ENCODE peak calls at places on chromosome 11, in nine cellular contexts. Q is cardiac muscle cell, H is thoracic aorta, M is hepatocyte, I is left ventricle myocardium inferior, O is neural progenitor cell, T is psoas muscle, E is fibroblast of lung, B is PC-3. S is an unnamed sample.

GRCh38 chr11:1783725-1784529 is 20.2 kb upstream of the CTSD start:
- DNase-seq in Q (no peak), H (no peak), M (no peak), I (no peak), O (no peak), T (no peak), E (no peak), B (no peak), S (no peak)

GRCh38 chr11:12175694-12176241 is 65.4 kb downstream of the MICAL2 start:
- DNase-seq in Q (no peak), H (no peak), M (peak), I (no peak), O (no peak), T (no peak), E (peak), B (peak), S (peak)

GRCh38 chr11:131906963-131907362 is 536.5 kb downstream of the NTM start:
- DNase-seq in Q (no peak), H (no peak), M (no peak), I (no peak), O (no peak), T (no peak), E (no peak), B (no peak), S (no peak)

GRCh38 chr11:12386745-12387144 is 9.4 kb downstream of the PARVA start:
- DNase-seq in Q (no peak), H (no peak), M (no peak), I (no peak), O (no peak), T (no peak), E (no peak), B (no peak), S (no peak)

GRCh38 chr11:64831411-64831891 is 13.0 kb downstream of the CDC42BPG start:
- DNase-seq in Q (no peak), H (no peak), M (no peak), I (no peak), O (no peak), T (no peak), E (no peak), B (no peak), S (no peak)

GRCh38 chr11:4072668-4073285 is 21.8 kb upstream of the RRM1 start:
- DNase-seq in Q (peak), H (no peak), M (peak), I (no peak), O (peak), T (no peak), E (peak), B (peak), S (no peak)

GRCh38 chr11:118398797-118399564 is 2.4 kb upstream of the ATP5MG start:
- DNase-seq in Q (no peak), H (no peak), M (no peak), I (no peak), O (no peak), T (no peak), E (no peak), B (no peak), S (no peak)

GRCh38 chr11:17405232-17406005 is 17.0 kb upstream of the KCNJ11 start:
- DNase-seq in Q (peak), H (peak), M (peak), I (peak), O (peak), T (peak), E (peak), B (peak), S (peak)

GRCh38 chr11:80383655-80384054 is 942.8 kb upstream of the TENM4 start:
- DNase-seq in Q (peak), H (no peak), M (peak), I (no peak), O (peak), T (no peak), E (no peak), B (no peak), S (no peak)

GRCh38 chr11:123163621-123164020 is 31.4 kb downstream of the CLMP start:
- DNase-seq in Q (no peak), H (no peak), M (no peak), I (no peak), O (no peak), T (no peak), E (no peak), B (no peak), S (no peak)

GRCh38 chr11:123164732-123165450 is 30.2 kb downstream of the CLMP start:
- DNase-seq in Q (no peak), H (no peak), M (no peak), I (no peak), O (no peak), T (no peak), E (no peak), B (no peak), S (no peak)

GRCh38 chr11:123168236-123168635 is 26.8 kb downstream of the CLMP start:
- DNase-seq in Q (no peak), H (no peak), M (no peak), I (no peak), O (no peak), T (no peak), E (no peak), B (no peak), S (no peak)

GRCh38 chr11:123168955-123169484 is 26.0 kb downstream of the CLMP start:
- DNase-seq in Q (no peak), H (no peak), M (no peak), I (no peak), O (no peak), T (no peak), E (no peak), B (no peak), S (no peak)

GRCh38 chr11:123166095-123166559 is 28.9 kb downstream of the CLMP start:
- DNase-seq in Q (peak), H (no peak), M (peak), I (peak), O (peak), T (no peak), E (peak), B (peak), S (no peak)
- TF ChIP-seq CTCF in Q (peak), H (peak), M (peak), I (peak), O (peak), T (no peak), E (peak), B (peak), S (no peak)

GRCh38 chr11:121567988-121568387 is 115.2 kb upstream of the SORL1-AS1 start:
- DNase-seq in Q (no peak), H (no peak), M (no peak), I (no peak), O (no peak), T (no peak), E (no peak), B (peak), S (no peak)

GRCh38 chr11:121575250-121575962 is 122.6 kb upstream of the SORL1-AS1 start:
- DNase-seq in Q (no peak), H (no peak), M (no peak), I (peak), O (no peak), T (peak), E (peak), B (no peak), S (peak)

GRCh38 chr11:121570453-121570852 is 117.7 kb upstream of the SORL1-AS1 start:
- DNase-seq in Q (no peak), H (no peak), M (no peak), I (no peak), O (no peak), T (no peak), E (no peak), B (no peak), S (no peak)

GRCh38 chr11:121572581-121573059 is 119.9 kb upstream of the SORL1-AS1 start:
- DNase-seq in Q (no peak), H (no peak), M (no peak), I (no peak), O (no peak), T (no peak), E (peak), B (no peak), S (no peak)

GRCh38 chr11:121571466-121571865 is 118.7 kb upstream of the SORL1-AS1 start:
- DNase-seq in Q (no peak), H (no peak), M (no peak), I (no peak), O (peak), T (no peak), E (no peak), B (no peak), S (no peak)
- H3K27ac ChIP-seq in Q (no peak), H (no peak), M (no peak), I (no peak), O (no peak), T (no peak), E (no peak), B (no peak), S (no peak)

GRCh38 chr11:8067929-8068575 is 13.0 kb upstream of the TUB start:
- DNase-seq in Q (no peak), H (no peak), M (no peak), I (peak), O (no peak), T (no peak), E (no peak), B (no peak), S (no peak)

GRCh38 chr11:8067567-8067928 is 13.5 kb upstream of the TUB start:
- DNase-seq in Q (no peak), H (no peak), M (no peak), I (peak), O (no peak), T (no peak), E (no peak), B (no peak), S (no peak)

GRCh38 chr11:8069771-8070170 is 11.2 kb upstream of the TUB start:
- DNase-seq in Q (no peak), H (no peak), M (no peak), I (no peak), O (no peak), T (no peak), E (no peak), B (no peak), S (peak)

GRCh38 chr11:8066911-8067455 is 14.0 kb upstream of the TUB start:
- DNase-seq in Q (no peak), H (no peak), M (no peak), I (peak), O (no peak), T (no peak), E (peak), B (no peak), S (peak)

GRCh38 chr11:8068605-8069221 is 12.3 kb upstream of the TUB start:
- DNase-seq in Q (peak), H (no peak), M (peak), I (peak), O (no peak), T (peak), E (peak), B (peak), S (peak)
- H3K4me3 ChIP-seq in Q (no peak), H (peak), M (no peak), I (peak), O (no peak), T (no peak), E (peak), B (peak), S (peak)

DNA sequence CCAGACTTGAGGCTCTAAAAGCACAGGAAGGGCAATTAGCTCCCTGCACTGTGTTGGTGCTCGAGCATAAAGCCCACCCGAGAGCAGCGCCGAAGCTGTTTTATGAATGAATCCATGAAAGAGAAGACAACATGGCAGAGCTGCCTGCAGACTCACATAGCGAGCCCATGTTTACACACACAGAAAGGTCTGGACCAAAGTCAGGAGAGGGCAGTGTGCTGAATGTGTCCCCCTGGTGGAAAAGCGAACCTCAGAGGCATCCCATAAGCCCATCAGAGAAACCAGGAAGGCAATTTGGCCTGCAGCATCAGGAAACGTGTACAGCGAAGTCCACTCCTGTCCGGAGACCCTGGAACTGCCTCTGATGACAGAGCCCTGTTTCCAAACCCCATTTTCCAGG is 37.1 kb downstream of the CHRDL2 start:
- DNase-seq in Q (no peak), H (no peak), M (no peak), I (no peak), O (no peak), T (no peak), E (no peak), B (no peak), S (no peak)
- TF ChIP-seq CTCF in Q (peak), H (no peak), M (no peak), I (no peak), O (peak), T (no peak), E (no peak), B (peak), S (no peak)

GRCh38 chr11:75858613-75859012 is 43.6 kb downstream of the UVRAG start:
- DNase-seq in Q (no peak), H (no peak), M (no peak), I (no peak), O (no peak), T (no peak), E (peak), B (peak), S (no peak)
- H3K27ac ChIP-seq in Q (no peak), H (no peak), M (no peak), I (no peak), O (no peak), T (no peak), E (no peak), B (no peak), S (no peak)